ENCODE peak calls at places on chromosomes 2 and 18, in six cellular contexts. P, G, H, V, J and Z are unnamed samples.

GRCh38 chr2:19538411-19538963 is 180.1 kb upstream of the OSR1 start:
- DNase-seq in P (no peak), J (no peak), H (no peak), G (peak), V (no peak), Z (no peak)

GRCh38 chr18:77223221-77223639 is 26.4 kb upstream of the GALR1 start:
- DNase-seq in P (no peak), J (no peak), H (no peak), G (no peak), V (no peak), Z (no peak)

GRCh38 chr2:200193331-200193730 is 113.2 kb upstream of the SPATS2L start:
- DNase-seq in G (no peak), H (no peak), P (no peak), V (peak), J (no peak), Z (no peak)

GRCh38 chr2:157466764-157467163 is 22.9 kb upstream of the CYTIP start:
- DNase-seq in G (no peak), J (no peak), V (no peak), P (no peak), H (no peak), Z (no peak)

GRCh38 chr2:217468042-217468441 is 534.8 kb downstream of the TNS1 start:
- DNase-seq in V (no peak), P (no peak), H (no peak), G (no peak), J (no peak), Z (no peak)

GRCh38 chr2:194917519-194917918 is 739.5 kb upstream of the SLC39A10 start:
- DNase-seq in H (no peak), V (no peak), G (no peak), J (no peak), P (no peak), Z (no peak)

GRCh38 chr2:68877079-68877772 is 6.0 kb upstream of the BMP10 start:
- DNase-seq in H (no peak), G (no peak), P (no peak), V (no peak), J (no peak), Z (no peak)

GRCh38 chr18:42446195-42446594 is 491.2 kb downstream of the PIK3C3 start:
- DNase-seq in J (no peak), H (no peak), V (no peak), P (no peak), G (peak), Z (no peak)

GRCh38 chr2:10449838-10450691 is 1.9 kb upstream of the ODC1 start:
- DNase-seq in V (peak), H (no peak), P (no peak), J (no peak), G (peak), Z (no peak)

GRCh38 chr2:223549215-223549614 is 52.9 kb downstream of the SCG2 start:
- DNase-seq in V (peak), G (peak), J (no peak), P (no peak), H (no peak), Z (no peak)

GRCh38 chr2:131056204-131056975 is 36.9 kb downstream of the FAM168B start:
- DNase-seq in G (no peak), J (no peak), V (no peak), P (no peak), H (no peak), Z (no peak)
- TF ChIP-seq POLR2AphosphoS5 in G (no peak), J (no peak), V (no peak), P (no peak), H (no peak), Z (no peak)

GRCh38 chr2:147174824-147175254 is 670.0 kb upstream of the ACVR2A start:
- DNase-seq in H (no peak), P (no peak), G (no peak), V (no peak), J (no peak), Z (no peak)
- TF ChIP-seq CTCF in H (no peak), P (no peak), G (no peak), V (no peak), J (no peak), Z (no peak)

DNA sequence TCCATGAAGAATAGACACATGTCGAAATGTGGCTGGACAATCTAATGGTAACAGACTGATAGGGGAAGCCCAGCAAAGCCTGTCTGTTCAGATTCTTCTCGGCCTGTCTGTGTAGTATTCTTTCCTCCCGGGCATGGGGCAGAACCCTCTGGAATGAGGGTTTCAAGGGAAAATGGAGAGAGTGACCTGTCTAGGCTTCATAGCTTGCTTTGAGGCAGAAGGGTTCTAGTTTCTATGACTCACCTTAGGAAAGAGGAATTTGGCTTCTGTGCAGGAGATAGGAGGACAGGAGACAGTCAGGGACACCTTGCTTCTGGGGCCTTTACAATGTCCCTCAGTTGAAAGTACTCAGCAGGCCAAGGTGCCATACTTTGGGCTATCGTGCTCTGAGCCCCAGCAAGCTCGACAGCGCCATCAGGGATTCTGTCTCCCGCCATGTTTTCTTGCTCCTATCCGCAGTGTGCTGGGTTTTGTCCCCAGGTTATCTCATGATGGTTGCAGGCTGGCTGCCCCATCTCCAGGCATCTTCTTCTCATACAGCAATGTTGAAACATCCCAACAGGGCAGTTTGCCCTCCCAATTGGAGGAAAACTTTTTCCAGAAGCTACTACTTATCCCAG is 74.7 kb upstream of the TLK1 start:
- DNase-seq in V (no peak), P (no peak), G (no peak), H (no peak), J (no peak), Z (no peak)
- TF ChIP-seq GABPA in V (no peak), P (no peak), G (no peak), H (no peak), J (no peak), Z (no peak)

GRCh38 chr18:7617738-7618422 is 50.8 kb downstream of the PTPRM start:
- DNase-seq in J (no peak), H (no peak), P (no peak), G (no peak), V (no peak), Z (no peak)
- TF ChIP-seq POLR2AphosphoS5 in J (no peak), H (no peak), P (no peak), G (no peak), V (no peak), Z (no peak)

DNA sequence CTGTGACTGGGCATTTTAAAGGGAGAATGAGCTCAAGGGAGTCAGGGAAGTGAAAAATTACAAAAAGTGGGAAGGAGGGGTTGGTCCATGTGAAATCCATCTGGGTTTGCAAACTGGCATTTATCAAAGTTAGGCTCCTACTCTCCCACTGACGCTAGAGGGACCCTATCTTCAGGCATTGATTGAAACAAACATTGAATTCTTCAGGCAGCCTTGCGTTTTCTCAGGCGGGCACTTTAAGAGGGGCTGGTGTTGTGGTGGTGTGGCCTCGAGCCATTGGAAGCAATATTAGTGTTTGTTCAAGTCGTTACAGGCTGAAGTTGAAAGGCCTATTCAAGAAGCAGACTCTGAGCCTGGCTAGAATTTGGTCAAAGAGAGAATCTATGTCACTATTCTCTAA is 36.6 kb downstream of the STON1 start:
- DNase-seq in G (peak), H (no peak), P (no peak), V (no peak), J (no peak), Z (no peak)
- TF ChIP-seq CTCF in G (peak), H (peak), P (peak), V (no peak), J (peak), Z (no peak)

GRCh38 chr18:75507636-75508035 is 80.1 kb upstream of the SMIM21 start:
- DNase-seq in G (no peak), J (no peak), V (no peak), P (no peak), H (no peak), Z (no peak)
- TF ChIP-seq GABPA in G (no peak), J (no peak), V (no peak), P (no peak), H (no peak), Z (no peak)

DNA sequence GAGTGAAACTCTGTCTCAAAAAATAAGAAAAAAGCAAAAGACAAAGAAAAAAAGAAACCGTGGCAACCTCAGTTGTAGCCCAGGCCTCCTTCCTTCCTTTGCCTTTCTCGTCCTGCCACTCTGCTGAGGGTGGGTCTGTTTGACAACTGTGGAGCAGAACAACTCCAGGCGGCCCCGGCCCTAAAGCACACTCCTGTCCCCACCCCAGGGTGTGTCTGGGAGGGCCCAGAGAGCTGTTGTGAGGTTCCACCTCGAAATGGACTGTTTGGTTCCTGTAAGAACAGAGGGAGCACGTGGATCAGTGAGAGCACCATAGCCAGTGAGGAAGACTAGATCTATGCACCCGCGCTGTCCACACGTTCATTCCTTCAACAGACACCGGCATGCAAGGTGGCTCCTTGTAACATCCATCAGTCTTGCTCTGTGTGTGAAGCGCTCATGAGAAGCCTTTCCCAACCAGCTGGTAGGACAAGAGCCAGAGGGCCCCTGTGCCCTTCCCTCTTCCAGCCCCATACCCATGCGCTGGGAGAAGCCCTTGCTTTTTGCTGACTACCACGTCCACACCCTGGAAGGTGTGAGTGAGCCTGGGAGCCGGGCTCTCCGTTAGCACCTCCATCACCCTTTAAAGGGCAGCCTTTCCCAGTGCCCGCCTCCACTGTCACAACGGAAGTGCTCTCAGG is 61.6 kb downstream of the SOWAHC start:
- DNase-seq in V (no peak), P (no peak), H (no peak), J (no peak), G (no peak), Z (no peak)
- TF ChIP-seq POLR2AphosphoS5 in V (no peak), P (no peak), H (no peak), J (no peak), G (no peak), Z (no peak)

DNA sequence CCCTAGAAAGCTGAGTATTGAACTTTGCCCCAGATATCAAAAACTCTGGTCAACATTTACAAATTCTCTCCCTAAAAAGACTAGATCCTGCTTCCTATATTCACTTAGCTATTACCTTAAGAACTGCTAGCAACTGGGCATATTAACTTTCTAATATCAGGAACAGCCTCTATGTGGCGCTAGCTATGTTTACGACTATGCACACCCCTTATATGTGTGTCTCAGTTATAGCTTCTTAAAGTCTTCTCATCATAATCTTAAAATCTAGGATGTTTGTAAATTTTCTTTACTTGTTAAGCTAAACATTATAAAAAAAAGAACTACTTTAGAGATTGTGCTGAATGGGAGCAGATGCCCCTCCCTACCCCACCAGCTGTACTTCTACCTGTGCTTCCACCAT is 1.7 kb upstream of the STAMBP start:
- DNase-seq in J (no peak), H (no peak), V (no peak), G (no peak), P (peak), Z (no peak)
- TF ChIP-seq CTCF in J (peak), H (no peak), V (peak), G (peak), P (peak), Z (peak)